ENCODE peak calls at places on chromosomes 3 and 15, in six cellular contexts. I is neuronal stem cell, H is H9, K is H1, R is IMR-90, D is mesenchymal stem cell. B is an unnamed sample.

GRCh38 chr3:117322866-117323265 is 613.3 kb downstream of the TUSC7 start:
- DNase-seq in I (peak; percentile 6), H (no peak), K (no peak), R (peak; percentile 28), D (peak; percentile 30), B (peak; percentile 54)

GRCh38 chr3:102354818-102355515 is 79.8 kb upstream of the ZPLD1 start:
- DNase-seq in I (no peak), H (no peak), K (no peak), R (peak; percentile 30), D (peak; percentile 74), B (peak; percentile 66)

GRCh38 chr3:53230789-53231188 is 25.0 kb downstream of the TKT start:
- DNase-seq in I (no peak), H (peak; percentile 19), K (no peak), R (no peak), D (no peak), B (no peak)

GRCh38 chr15:101128696-101129095 is 123.2 kb downstream of the CHSY1 start:
- DNase-seq in I (no peak), H (no peak), K (no peak), R (no peak), D (no peak), B (no peak)

GRCh38 chr3:192060160-192060783 is 599.3 kb downstream of the PYDC2 start:
- DNase-seq in I (peak; percentile 55), H (no peak), K (no peak), R (no peak), D (no peak), B (no peak)

GRCh38 chr15:87155771-87156170 is 1076.1 kb downstream of the AGBL1 start:
- DNase-seq in I (no peak), H (no peak), K (no peak), R (no peak), D (peak; percentile 32), B (no peak)

GRCh38 chr3:124919756-124920155 is 14.8 kb downstream of the MUC13 start:
- DNase-seq in I (no peak), H (no peak), K (no peak), R (no peak), D (peak; percentile 32), B (peak; percentile 72)

GRCh38 chr3:183714622-183715021 is 17.0 kb downstream of the YEATS2 start:
- DNase-seq in I (no peak), H (no peak), K (no peak), R (no peak), D (no peak), B (no peak)

GRCh38 chr3:145807990-145808389 is 353.0 kb downstream of the PLOD2 start:
- DNase-seq in I (no peak), H (no peak), K (no peak), R (peak; percentile 6), D (peak; percentile 5), B (peak; percentile 78)

GRCh38 chr3:191136347-191136746 is 62.7 kb upstream of the OSTN start:
- DNase-seq in I (no peak), H (no peak), K (no peak), R (peak; percentile 18), D (peak; percentile 16), B (peak; percentile 36)

GRCh38 chr3:62277986-62278385 is 95.4 kb downstream of the FEZF2 start:
- DNase-seq in I (no peak), H (no peak), K (no peak), R (peak; percentile 1), D (no peak), B (no peak)

GRCh38 chr15:80643296-80643965 is 51.7 kb upstream of the ABHD17C start:
- DNase-seq in I (no peak), H (no peak), K (peak; percentile 6), R (no peak), D (no peak), B (no peak)

GRCh38 chr15:41487376-41487775 is 6.3 kb upstream of the ITPKA start:
- DNase-seq in I (no peak), H (no peak), K (no peak), R (no peak), D (no peak), B (no peak)

GRCh38 chr15:26261966-26262365 is 398.8 kb upstream of the ATP10A start:
- DNase-seq in I (no peak), H (no peak), K (no peak), R (no peak), D (no peak), B (no peak)

GRCh38 chr15:75712668-75713337 is at the start of gene CSPG4:
- DNase-seq in I (no peak), H (peak; percentile 57), K (peak; percentile 72), R (peak; percentile 73), D (peak; percentile 71), B (peak; percentile 58)

GRCh38 chr3:63015614-63016016 is 140.4 kb upstream of the CADPS start:
- DNase-seq in I (peak; percentile 51), H (peak; percentile 92), K (peak; percentile 69), R (no peak), D (no peak), B (peak; percentile 97)

GRCh38 chr3:15079083-15079482 is 14.0 kb upstream of the MRPS25 start:
- DNase-seq in I (no peak), H (no peak), K (no peak), R (no peak), D (no peak), B (no peak)

GRCh38 chr15:62464705-62465104 is 299.6 kb upstream of the C2CD4B start:
- DNase-seq in I (no peak), H (no peak), K (no peak), R (peak; percentile 67), D (no peak), B (peak; percentile 81)

GRCh38 chr3:9779721-9780450 is 10.1 kb upstream of the CAMK1 start:
- DNase-seq in I (no peak), H (no peak), K (no peak), R (no peak), D (no peak), B (no peak)

GRCh38 chr3:126180477-126181397 is at the start of gene ALDH1L1:
- DNase-seq in I (peak; percentile 58), H (peak; percentile 83), K (peak; percentile 84), R (peak; percentile 6), D (peak; percentile 17), B (peak; percentile 86)

GRCh38 chr3:123332124-123332641 is 116.7 kb downstream of the ADCY5 start:
- DNase-seq in I (no peak), H (no peak), K (no peak), R (no peak), D (no peak), B (peak; percentile 67)

GRCh38 chr3:74129056-74129455 is 485.4 kb downstream of the CNTN3 start:
- DNase-seq in I (no peak), H (no peak), K (no peak), R (no peak), D (no peak), B (no peak)

GRCh38 chr3:59245879-59246501 is 196.2 kb upstream of the CFAP20DC start:
- DNase-seq in I (no peak), H (no peak), K (no peak), R (peak; percentile 91), D (peak; percentile 93), B (peak; percentile 31)

GRCh38 chr3:116552261-116552660 is 107.0 kb upstream of the LSAMP start:
- DNase-seq in I (no peak), H (no peak), K (no peak), R (no peak), D (no peak), B (no peak)

GRCh38 chr3:62367735-62368704 is 5.3 kb downstream of the FEZF2 start:
- DNase-seq in I (no peak), H (peak; percentile 57), K (peak; percentile 60), R (no peak), D (no peak), B (peak; percentile 38)

GRCh38 chr3:151800449-151800848 is 13.5 kb upstream of the AADAC start:
- DNase-seq in I (peak; percentile 20), H (no peak), K (no peak), R (no peak), D (no peak), B (no peak)

GRCh38 chr3:124761250-124761796 is 31.1 kb downstream of the UMPS start:
- DNase-seq in I (peak; percentile 68), H (peak; percentile 77), K (peak; percentile 91), R (peak; percentile 89), D (peak; percentile 89), B (peak; percentile 83)

GRCh38 chr3:195451373-195452000 is 8.7 kb upstream of the ACAP2 start:
- DNase-seq in I (peak; percentile 14), H (no peak), K (no peak), R (no peak), D (no peak), B (no peak)

GRCh38 chr15:93899817-93900216 is 331.5 kb upstream of the MCTP2 start:
- DNase-seq in I (no peak), H (no peak), K (no peak), R (no peak), D (no peak), B (no peak)

GRCh38 chr3:22862111-22862510 is 341.0 kb upstream of the UBE2E2 start:
- DNase-seq in I (no peak), H (peak; percentile 55), K (no peak), R (no peak), D (no peak), B (peak; percentile 66)

GRCh38 chr15:43414196-43414595 is 43.3 kb downstream of the TUBGCP4 start:
- DNase-seq in I (no peak), H (no peak), K (no peak), R (no peak), D (no peak), B (peak; percentile 72)

GRCh38 chr3:177065285-177066028 is 131.8 kb downstream of the TBL1XR1 start:
- DNase-seq in I (no peak), H (no peak), K (no peak), R (no peak), D (peak; percentile 28), B (no peak)

GRCh38 chr15:57761562-57761961 is 55.0 kb downstream of the POLR2M start:
- DNase-seq in I (no peak), H (no peak), K (no peak), R (no peak), D (no peak), B (no peak)

DNA sequence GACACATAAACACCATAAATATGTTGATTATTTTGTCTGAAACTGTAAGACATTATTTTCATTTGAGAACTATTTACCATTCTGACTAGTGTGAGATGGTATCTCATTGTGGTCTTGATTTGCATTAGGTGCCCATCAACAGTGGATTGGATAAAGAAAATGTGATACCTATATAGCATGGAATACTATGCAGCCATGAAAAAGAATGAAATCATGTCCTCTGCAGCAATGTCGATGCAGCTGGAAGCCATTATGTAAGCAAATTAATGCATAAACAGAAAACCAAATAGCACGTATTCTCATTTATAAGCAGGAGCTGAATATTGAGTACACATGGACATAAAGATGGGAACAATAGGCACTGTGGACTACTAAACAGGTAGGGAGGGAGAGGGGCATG is 258.7 kb upstream of the TPRG1 start:
- DNase-seq in I (no peak), H (no peak), K (no peak), R (no peak), D (no peak), B (no peak)
- H3K23ac ChIP-seq in I (no peak overlapping the region), H (no peak overlapping the region), K (no peak overlapping the region), R (no peak overlapping the region), D (no peak overlapping the region), B (no peak overlapping the region)

GRCh38 chr15:78934063-78935023 is 10.5 kb downstream of the CTSH start:
- DNase-seq in I (no peak), H (no peak), K (no peak), R (no peak), D (no peak), B (no peak)
- H2BK15ac ChIP-seq in I (no peak overlapping the region), H (no peak overlapping the region), K (no peak overlapping the region), R (no peak overlapping the region), D (no peak overlapping the region), B (no peak overlapping the region)

GRCh38 chr3:8371955-8372600 is 129.5 kb upstream of the LMCD1 start:
- DNase-seq in I (no peak), H (no peak), K (no peak), R (no peak), D (no peak), B (no peak)
- H3K18ac ChIP-seq in I (peak overlapping the region; percentile 48), H (no peak overlapping the region), K (no peak overlapping the region), R (no peak overlapping the region), D (no peak overlapping the region), B (no peak overlapping the region)

GRCh38 chr3:41751597-41751996 is 210.3 kb downstream of the ULK4 start:
- DNase-seq in I (no peak), H (no peak), K (no peak), R (no peak), D (no peak), B (peak; percentile 3)
- H3K23ac ChIP-seq in I (no peak overlapping the region), H (no peak overlapping the region), K (no peak overlapping the region), R (no peak overlapping the region), D (no peak overlapping the region), B (no peak overlapping the region)